ENCODE peak calls at places on chromosomes 7 and 10, in six cellular contexts. One of them, this sample, is unnamed.

GRCh38 chr10:35415505-35415904 is 79.2 kb downstream of the CCNY start:
- DNase-seq in coronary artery: no peak
- DNase-seq in brain microvascular endothelial cell: no peak
- DNase-seq in astrocyte of the spinal cord: no peak
- DNase-seq in Panc1: no peak
- DNase-seq in MM.1S: no peak
- DNase-seq in this sample: no peak

GRCh38 chr7:93622036-93622714 is 47.7 kb upstream of the CALCR start:
- DNase-seq in coronary artery: no peak
- DNase-seq in MM.1S: peak
- DNase-seq in Panc1: no peak
- DNase-seq in astrocyte of the spinal cord: peak
- DNase-seq in brain microvascular endothelial cell: peak
- DNase-seq in this sample: peak

GRCh38 chr10:48572414-48572813 is 32.5 kb downstream of the ARHGAP22 start:
- DNase-seq in brain microvascular endothelial cell: no peak
- DNase-seq in astrocyte of the spinal cord: no peak
- DNase-seq in MM.1S: no peak
- DNase-seq in coronary artery: peak
- DNase-seq in Panc1: no peak
- DNase-seq in this sample: peak

GRCh38 chr10:114575417-114576131 is 82.5 kb downstream of the ABLIM1 start:
- DNase-seq in Panc1: no peak
- DNase-seq in MM.1S: no peak
- DNase-seq in astrocyte of the spinal cord: no peak
- DNase-seq in coronary artery: no peak
- DNase-seq in brain microvascular endothelial cell: no peak
- DNase-seq in this sample: no peak

GRCh38 chr7:77913977-77914607 is 115.5 kb downstream of the PHTF2 start:
- DNase-seq in coronary artery: no peak
- DNase-seq in brain microvascular endothelial cell: peak
- DNase-seq in MM.1S: no peak
- DNase-seq in Panc1: no peak
- DNase-seq in astrocyte of the spinal cord: peak
- DNase-seq in this sample: no peak

GRCh38 chr7:131546583-131547111 is 9.8 kb downstream of the PODXL start:
- DNase-seq in brain microvascular endothelial cell: no peak
- DNase-seq in MM.1S: no peak
- DNase-seq in coronary artery: no peak
- DNase-seq in Panc1: no peak
- DNase-seq in astrocyte of the spinal cord: no peak
- DNase-seq in this sample: no peak

GRCh38 chr10:48210391-48210790 is 64.1 kb downstream of the FRMPD2 start:
- DNase-seq in brain microvascular endothelial cell: no peak
- DNase-seq in coronary artery: no peak
- DNase-seq in Panc1: no peak
- DNase-seq in astrocyte of the spinal cord: no peak
- DNase-seq in MM.1S: no peak
- DNase-seq in this sample: no peak

GRCh38 chr10:130553846-130554245 is 417.7 kb downstream of the GLRX3 start:
- DNase-seq in coronary artery: no peak
- DNase-seq in Panc1: no peak
- DNase-seq in astrocyte of the spinal cord: no peak
- DNase-seq in brain microvascular endothelial cell: no peak
- DNase-seq in MM.1S: no peak
- DNase-seq in this sample: no peak

GRCh38 chr7:105198223-105198622 is 184.2 kb downstream of the KMT2E start:
- DNase-seq in MM.1S: no peak
- DNase-seq in astrocyte of the spinal cord: peak
- DNase-seq in brain microvascular endothelial cell: peak
- DNase-seq in Panc1: no peak
- DNase-seq in coronary artery: no peak
- DNase-seq in this sample: peak

GRCh38 chr7:41630741-41631140 is 72.1 kb downstream of the INHBA start:
- DNase-seq in coronary artery: no peak
- DNase-seq in MM.1S: peak
- DNase-seq in brain microvascular endothelial cell: no peak
- DNase-seq in Panc1: no peak
- DNase-seq in astrocyte of the spinal cord: no peak
- DNase-seq in this sample: no peak

GRCh38 chr10:3091346-3091787 is 24.0 kb downstream of the PFKP start:
- DNase-seq in MM.1S: no peak
- DNase-seq in brain microvascular endothelial cell: peak
- DNase-seq in coronary artery: no peak
- DNase-seq in astrocyte of the spinal cord: peak
- DNase-seq in Panc1: no peak
- DNase-seq in this sample: peak

GRCh38 chr7:3206771-3207191 is 94.3 kb upstream of the SDK1 start:
- DNase-seq in coronary artery: no peak
- DNase-seq in brain microvascular endothelial cell: no peak
- DNase-seq in Panc1: no peak
- DNase-seq in MM.1S: no peak
- DNase-seq in astrocyte of the spinal cord: no peak
- DNase-seq in this sample: no peak

GRCh38 chr7:127391591-127392181 is 822 bp downstream of the ZNF800 start:
- DNase-seq in coronary artery: peak
- DNase-seq in Panc1: no peak
- DNase-seq in MM.1S: peak
- DNase-seq in astrocyte of the spinal cord: peak
- DNase-seq in brain microvascular endothelial cell: peak
- DNase-seq in this sample: peak

GRCh38 chr10:71213127-71213616 is 802 bp downstream of the UNC5B start:
- DNase-seq in Panc1: no peak
- DNase-seq in astrocyte of the spinal cord: peak
- DNase-seq in brain microvascular endothelial cell: peak
- DNase-seq in MM.1S: peak
- DNase-seq in coronary artery: peak
- DNase-seq in this sample: peak

GRCh38 chr10:7896297-7896696 is 78.0 kb downstream of the TAF3 start:
- DNase-seq in MM.1S: no peak
- DNase-seq in Panc1: no peak
- DNase-seq in astrocyte of the spinal cord: no peak
- DNase-seq in coronary artery: no peak
- DNase-seq in brain microvascular endothelial cell: no peak
- DNase-seq in this sample: no peak

GRCh38 chr10:47299611-47299988 is 397 bp upstream of the GDF10 start:
- DNase-seq in Panc1: no peak
- DNase-seq in coronary artery: no peak
- DNase-seq in brain microvascular endothelial cell: no peak
- DNase-seq in astrocyte of the spinal cord: no peak
- DNase-seq in MM.1S: no peak
- DNase-seq in this sample: no peak

GRCh38 chr10:49645417-49646255 is 31.8 kb downstream of the CHAT start:
- DNase-seq in MM.1S: no peak
- DNase-seq in coronary artery: peak
- DNase-seq in astrocyte of the spinal cord: no peak
- DNase-seq in brain microvascular endothelial cell: no peak
- DNase-seq in Panc1: no peak
- DNase-seq in this sample: no peak
- TF ChIP-seq CTCF in MM.1S: no peak
- TF ChIP-seq CTCF in coronary artery: no peak
- TF ChIP-seq CTCF in astrocyte of the spinal cord: no peak
- TF ChIP-seq CTCF in brain microvascular endothelial cell: no peak
- TF ChIP-seq CTCF in Panc1: no peak
- TF ChIP-seq CTCF in this sample: no peak

GRCh38 chr10:92699193-92699517 is 9.4 kb downstream of the HHEX start:
- DNase-seq in astrocyte of the spinal cord: no peak
- DNase-seq in brain microvascular endothelial cell: no peak
- DNase-seq in coronary artery: no peak
- DNase-seq in Panc1: no peak
- DNase-seq in MM.1S: no peak
- DNase-seq in this sample: no peak

GRCh38 chr10:92696606-92697383 is 7.0 kb downstream of the HHEX start:
- DNase-seq in MM.1S: no peak
- DNase-seq in brain microvascular endothelial cell: no peak
- DNase-seq in Panc1: no peak
- DNase-seq in astrocyte of the spinal cord: no peak
- DNase-seq in coronary artery: no peak
- DNase-seq in this sample: no peak

GRCh38 chr10:92697663-92698511 is 8.1 kb downstream of the HHEX start:
- DNase-seq in Panc1: no peak
- DNase-seq in MM.1S: no peak
- DNase-seq in coronary artery: no peak
- DNase-seq in brain microvascular endothelial cell: no peak
- DNase-seq in astrocyte of the spinal cord: no peak
- DNase-seq in this sample: no peak

GRCh38 chr10:92699518-92700272 is 9.9 kb downstream of the HHEX start:
- DNase-seq in coronary artery: no peak
- DNase-seq in brain microvascular endothelial cell: peak
- DNase-seq in Panc1: no peak
- DNase-seq in astrocyte of the spinal cord: peak
- DNase-seq in MM.1S: no peak
- DNase-seq in this sample: peak

GRCh38 chr10:92702301-92702916 is 12.7 kb downstream of the HHEX start:
- DNase-seq in coronary artery: no peak
- DNase-seq in Panc1: no peak
- DNase-seq in MM.1S: no peak
- DNase-seq in astrocyte of the spinal cord: no peak
- DNase-seq in brain microvascular endothelial cell: no peak
- DNase-seq in this sample: no peak
- H3K4me3 ChIP-seq in coronary artery: no peak
- H3K4me3 ChIP-seq in Panc1: no peak
- H3K4me3 ChIP-seq in MM.1S: no peak
- H3K4me3 ChIP-seq in astrocyte of the spinal cord: no peak
- H3K4me3 ChIP-seq in brain microvascular endothelial cell: no peak
- H3K4me3 ChIP-seq in this sample: no peak

GRCh38 chr7:1372671-1373379 is 86.4 kb downstream of the MICALL2 start:
- DNase-seq in astrocyte of the spinal cord: no peak
- DNase-seq in brain microvascular endothelial cell: no peak
- DNase-seq in MM.1S: no peak
- DNase-seq in coronary artery: no peak
- DNase-seq in Panc1: no peak
- DNase-seq in this sample: no peak
- TF ChIP-seq CTCF in astrocyte of the spinal cord: no peak
- TF ChIP-seq CTCF in brain microvascular endothelial cell: no peak
- TF ChIP-seq CTCF in MM.1S: no peak
- TF ChIP-seq CTCF in coronary artery: no peak
- TF ChIP-seq CTCF in Panc1: no peak
- TF ChIP-seq CTCF in this sample: no peak

DNA sequence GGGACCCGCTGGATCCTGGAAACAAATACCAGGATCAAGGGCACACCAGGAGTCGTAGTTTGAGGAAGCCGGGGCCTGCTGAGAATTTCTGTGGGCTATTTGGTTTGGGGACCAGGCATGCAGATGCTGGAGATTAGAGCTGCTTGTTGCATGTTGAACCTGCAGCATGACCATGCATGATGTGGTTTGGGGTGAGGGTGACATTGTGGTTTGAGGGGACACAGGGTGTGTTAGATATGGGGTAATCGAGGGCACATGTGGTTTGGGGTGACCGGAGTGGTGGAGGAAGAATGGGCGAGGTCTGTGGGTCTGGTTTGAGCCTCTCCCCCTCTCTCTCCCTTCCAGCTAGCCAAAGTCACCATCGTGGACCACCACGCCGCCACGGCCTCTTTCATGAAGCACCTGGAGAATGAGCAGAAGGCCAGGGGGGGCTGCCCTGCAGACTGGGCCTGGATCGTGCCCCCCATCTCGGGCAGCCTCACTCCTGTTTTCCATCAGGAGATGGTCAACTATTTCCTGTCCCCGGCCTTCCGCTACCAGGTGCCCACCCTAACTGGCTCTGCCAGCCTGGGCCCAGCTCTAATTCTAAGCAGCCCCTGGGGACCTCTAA is 10.2 kb downstream of the NOS3 start:
- DNase-seq in MM.1S: no peak
- DNase-seq in coronary artery: no peak
- DNase-seq in astrocyte of the spinal cord: no peak
- DNase-seq in brain microvascular endothelial cell: no peak
- DNase-seq in Panc1: no peak
- DNase-seq in this sample: no peak
- H3K4me3 ChIP-seq in MM.1S: no peak
- H3K4me3 ChIP-seq in coronary artery: no peak
- H3K4me3 ChIP-seq in astrocyte of the spinal cord: no peak
- H3K4me3 ChIP-seq in brain microvascular endothelial cell: no peak
- H3K4me3 ChIP-seq in Panc1: no peak
- H3K4me3 ChIP-seq in this sample: no peak

GRCh38 chr10:6416892-6417512 is 163.1 kb downstream of the PRKCQ start:
- DNase-seq in brain microvascular endothelial cell: peak
- DNase-seq in astrocyte of the spinal cord: peak
- DNase-seq in Panc1: peak
- DNase-seq in coronary artery: no peak
- DNase-seq in MM.1S: peak
- DNase-seq in this sample: peak
- TF ChIP-seq CTCF in brain microvascular endothelial cell: peak
- TF ChIP-seq CTCF in astrocyte of the spinal cord: peak
- TF ChIP-seq CTCF in Panc1: peak
- TF ChIP-seq CTCF in coronary artery: peak
- TF ChIP-seq CTCF in MM.1S: peak
- TF ChIP-seq CTCF in this sample: peak

GRCh38 chr10:69320521-69320920 is 42.2 kb downstream of the HK1 start:
- DNase-seq in MM.1S: no peak
- DNase-seq in coronary artery: no peak
- DNase-seq in brain microvascular endothelial cell: no peak
- DNase-seq in astrocyte of the spinal cord: no peak
- DNase-seq in Panc1: no peak
- DNase-seq in this sample: no peak
- H3K4me3 ChIP-seq in MM.1S: no peak
- H3K4me3 ChIP-seq in coronary artery: peak
- H3K4me3 ChIP-seq in brain microvascular endothelial cell: no peak
- H3K4me3 ChIP-seq in astrocyte of the spinal cord: no peak
- H3K4me3 ChIP-seq in Panc1: no peak
- H3K4me3 ChIP-seq in this sample: peak

DNA sequence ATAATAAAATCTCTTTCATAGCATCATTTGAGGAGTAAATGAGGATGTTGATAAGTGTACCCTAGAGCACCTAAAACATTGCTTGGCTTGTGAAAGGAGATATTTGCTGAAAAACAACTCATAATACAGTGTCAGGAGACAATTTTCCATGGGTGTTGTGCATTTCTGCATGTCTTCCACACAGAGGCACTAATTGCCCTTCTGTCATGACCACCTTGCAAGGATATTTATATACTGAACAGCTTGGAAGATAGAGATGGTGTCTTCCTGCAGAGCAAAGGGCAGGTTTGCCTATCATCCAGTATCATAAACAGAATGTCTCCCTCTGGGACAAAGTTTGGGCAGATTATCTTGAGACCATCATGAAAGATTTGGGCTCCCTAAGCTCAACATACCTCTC is 495.2 kb upstream of the LRRN3 start:
- DNase-seq in astrocyte of the spinal cord: no peak
- DNase-seq in MM.1S: peak
- DNase-seq in Panc1: no peak
- DNase-seq in coronary artery: no peak
- DNase-seq in brain microvascular endothelial cell: no peak
- DNase-seq in this sample: no peak
- TF ChIP-seq CTCF in astrocyte of the spinal cord: no peak
- TF ChIP-seq CTCF in MM.1S: peak
- TF ChIP-seq CTCF in Panc1: no peak
- TF ChIP-seq CTCF in coronary artery: no peak
- TF ChIP-seq CTCF in brain microvascular endothelial cell: no peak
- TF ChIP-seq CTCF in this sample: no peak

DNA sequence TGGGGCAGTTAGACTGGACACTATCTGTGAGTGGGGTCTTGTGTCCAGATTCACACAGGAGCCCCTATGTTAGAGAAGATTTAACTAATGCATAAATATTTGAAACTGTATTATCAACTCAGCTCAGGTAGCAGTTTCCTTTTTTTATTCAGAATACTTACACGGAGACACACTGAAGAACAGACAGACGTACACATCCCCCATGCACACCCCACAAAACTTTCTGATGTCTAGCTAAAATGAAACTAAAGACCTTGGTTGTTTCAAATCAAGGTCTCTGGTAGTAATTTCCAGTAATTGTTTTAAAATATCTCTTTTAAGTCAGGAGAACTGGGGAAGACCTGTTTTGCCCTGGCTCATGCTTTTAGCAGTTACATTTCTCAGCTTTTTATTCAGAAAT is 55.7 kb upstream of the PRKCQ start:
- DNase-seq in coronary artery: no peak
- DNase-seq in astrocyte of the spinal cord: no peak
- DNase-seq in Panc1: no peak
- DNase-seq in MM.1S: no peak
- DNase-seq in brain microvascular endothelial cell: no peak
- DNase-seq in this sample: no peak
- H3K4me3 ChIP-seq in coronary artery: no peak
- H3K4me3 ChIP-seq in astrocyte of the spinal cord: no peak
- H3K4me3 ChIP-seq in Panc1: no peak
- H3K4me3 ChIP-seq in MM.1S: no peak
- H3K4me3 ChIP-seq in brain microvascular endothelial cell: no peak
- H3K4me3 ChIP-seq in this sample: no peak

This sample was measured in foreskin fibroblast.